ENCODE peak calls at places on chromosomes 5 and 9, in seven cellular contexts. G, D, Q, A, M, K and B are unnamed samples.

GRCh38 chr5:119385136-119386128 is 29.6 kb downstream of the TNFAIP8 start:
- DNase-seq in K (no peak), D (no peak), G (no peak), M (no peak), Q (no peak), A (no peak), B (no peak)

GRCh38 chr9:124776952-124777645 is at the start of gene OLFML2A:
- DNase-seq in K (no peak), M (no peak), A (no peak), Q (no peak), D (no peak), G (peak; percentile 72), B (peak; percentile 30)

GRCh38 chr9:131677445-131678180 is 62.3 kb downstream of the RAPGEF1 start:
- DNase-seq in Q (peak; percentile 20), A (no peak), M (no peak), K (peak; percentile 83), D (no peak), G (no peak), B (no peak)

GRCh38 chr5:129096382-129096991 is 1.9 kb downstream of the ISOC1 start:
- DNase-seq in Q (no peak), A (no peak), K (no peak), G (no peak), M (no peak), D (no peak), B (no peak)

GRCh38 chr9:27505744-27506161 is 18.3 kb upstream of the IFNK start:
- DNase-seq in K (no peak), M (no peak), D (no peak), Q (no peak), G (no peak), A (no peak), B (no peak)

GRCh38 chr5:146447734-146448380 is 724 bp downstream of the TCERG1 start:
- DNase-seq in M (no peak), D (no peak), G (no peak), Q (no peak), K (peak; percentile 55), A (no peak), B (no peak)

GRCh38 chr5:58722160-58722559 is 139.3 kb downstream of the RAB3C start:
- DNase-seq in M (no peak), G (no peak), Q (no peak), A (no peak), D (no peak), K (no peak), B (no peak)

GRCh38 chr5:181224390-181225234 is 1.5 kb downstream of the TRIM41 start:
- DNase-seq in D (no peak), K (no peak), G (no peak), A (no peak), M (no peak), Q (peak; percentile 42), B (no peak)

GRCh38 chr9:33750307-33750838 is 45.0 kb upstream of the PRSS3 start:
- DNase-seq in Q (no peak), G (no peak), A (no peak), D (no peak), M (no peak), K (peak; percentile 15), B (no peak)

GRCh38 chr5:131595088-131596033 is 39.7 kb downstream of the RAPGEF6 start:
- DNase-seq in D (no peak), K (no peak), Q (no peak), A (no peak), M (no peak), G (no peak), B (no peak)

GRCh38 chr5:1553642-1554409 is 30.1 kb upstream of the LPCAT1 start:
- DNase-seq in Q (no peak), D (no peak), G (peak; percentile 58), A (no peak), K (no peak), M (no peak), B (peak; percentile 7)

GRCh38 chr5:154465169-154465568 is 12.9 kb downstream of the HAND1 start:
- DNase-seq in K (peak; percentile 74), A (no peak), Q (peak; percentile 66), G (no peak), D (peak; percentile 23), M (no peak), B (no peak)

GRCh38 chr5:60287174-60287771 is 393.7 kb upstream of the PDE4D start:
- DNase-seq in G (no peak), M (no peak), K (peak; percentile 16), Q (peak; percentile 36), A (no peak), D (peak; percentile 75), B (peak; percentile 84)

GRCh38 chr5:58406394-58406793 is 53.5 kb downstream of the PLK2 start:
- DNase-seq in Q (no peak), M (no peak), D (no peak), G (no peak), A (no peak), K (no peak), B (no peak)

GRCh38 chr5:104241051-104241450 is 678.5 kb upstream of the NUDT12 start:
- DNase-seq in G (peak; percentile 73), D (no peak), K (no peak), M (no peak), A (no peak), Q (no peak), B (no peak)

GRCh38 chr5:145484195-145484594 is 350.9 kb downstream of the PRELID2 start:
- DNase-seq in D (peak; percentile 78), M (no peak), G (no peak), Q (no peak), K (peak; percentile 92), A (no peak), B (no peak)

GRCh38 chr9:124270504-124271335 is 13.0 kb downstream of the NEK6 start:
- DNase-seq in G (no peak), D (no peak), Q (no peak), A (peak; percentile 54), K (no peak), M (no peak), B (no peak)

GRCh38 chr5:57662991-57663390 is 180.4 kb upstream of the ACTBL2 start:
- DNase-seq in D (no peak), K (peak; percentile 22), Q (no peak), G (no peak), M (no peak), A (no peak), B (no peak)

GRCh38 chr9:124934290-124934689 is 6.6 kb downstream of the GOLGA1 start:
- DNase-seq in Q (no peak), A (no peak), D (no peak), K (peak; percentile 73), M (no peak), G (no peak), B (no peak)

GRCh38 chr9:72315089-72315509 is 49.9 kb downstream of the ZFAND5 start:
- DNase-seq in M (peak; percentile 55), Q (peak; percentile 67), G (peak; percentile 88), K (peak; percentile 47), D (no peak), A (peak; percentile 63), B (peak; percentile 68)
- TF ChIP-seq CTCF in M (no peak), Q (no peak), G (no peak), K (no peak), D (no peak), A (no peak), B (no peak)

GRCh38 chr5:176184608-176185132 is 53.6 kb upstream of the SIMC1 start:
- DNase-seq in Q (no peak), K (no peak), M (no peak), A (no peak), D (no peak), G (no peak), B (no peak)
- H3K27ac ChIP-seq in Q (no peak overlapping the region), K (no peak overlapping the region), M (no peak overlapping the region), A (no peak overlapping the region), D (no peak overlapping the region), G (no peak overlapping the region), B (peak overlapping the region; percentile 62)

GRCh38 chr5:50711280-50711679 is 44.8 kb downstream of the PARP8 start:
- DNase-seq in Q (peak; percentile 50), D (no peak), M (no peak), A (no peak), K (peak; percentile 8), G (no peak), B (no peak)
- TF ChIP-seq POLR2A in Q (no peak), D (no peak), M (no peak), A (no peak), K (no peak), G (no peak), B (no peak)

GRCh38 chr9:37914154-37914551 is 10.2 kb upstream of the SLC25A51 start:
- DNase-seq in D (no peak), Q (no peak), K (no peak), G (no peak), M (no peak), A (no peak), B (no peak)
- TF ChIP-seq CTCF in D (no peak), Q (no peak), K (no peak), G (no peak), M (no peak), A (no peak), B (no peak)